ENCODE peak calls at places on chromosome 21, in seven cellular contexts. A, M, P, X, W, C and J are unnamed samples.
A peak's percentile ranks its signal among the peaks of the same experiment; 100 is the strongest.

GRCh38 chr21:31220567-31220966 is 123.5 kb downstream of the TIAM1 start:
- DNase-seq in A (no peak), M (no peak), P (no peak), X (no peak), W (no peak), C (no peak), J (no peak)

GRCh38 chr21:15121097-15121654 is 56.4 kb upstream of the NRIP1 start:
- DNase-seq in A (no peak), M (no peak), P (no peak), X (no peak), W (no peak), C (no peak), J (no peak)

GRCh38 chr21:44425307-44425894 is 29.9 kb upstream of the LRRC3 start:
- DNase-seq in A (no peak), M (peak; percentile 77), P (no peak), X (no peak), W (no peak), C (no peak), J (peak; percentile 0)

GRCh38 chr21:42423685-42424084 is 20.0 kb downstream of the UBASH3A start:
- DNase-seq in A (no peak), M (no peak), P (no peak), X (no peak), W (no peak), C (no peak), J (no peak)

GRCh38 chr21:45971487-45972352 is 9.8 kb upstream of the COL6A1 start:
- DNase-seq in A (no peak), M (peak; percentile 72), P (no peak), X (peak; percentile 67), W (no peak), C (no peak), J (peak; percentile 72)

GRCh38 chr21:42818328-42818749 is 61.0 kb downstream of the WDR4 start:
- DNase-seq in A (peak; percentile 44), M (peak; percentile 88), P (no peak), X (peak; percentile 55), W (peak; percentile 64), C (no peak), J (no peak)

GRCh38 chr21:37159053-37159776 is 86.2 kb downstream of the TTC3 start:
- DNase-seq in A (no peak), M (no peak), P (no peak), X (no peak), W (no peak), C (no peak), J (no peak)

GRCh38 chr21:41668051-41668541 is 98.8 kb downstream of the RIPK4 start:
- DNase-seq in A (no peak), M (peak; percentile 23), P (no peak), X (no peak), W (no peak), C (no peak), J (no peak)

GRCh38 chr21:16800536-16800935 is 712.3 kb upstream of the CXADR start:
- DNase-seq in A (no peak), M (no peak), P (no peak), X (no peak), W (no peak), C (no peak), J (no peak)

GRCh38 chr21:45764792-45765191 is 121.3 kb downstream of the PCBP3 start:
- DNase-seq in A (no peak), M (no peak), P (no peak), X (no peak), W (no peak), C (no peak), J (no peak)

DNA sequence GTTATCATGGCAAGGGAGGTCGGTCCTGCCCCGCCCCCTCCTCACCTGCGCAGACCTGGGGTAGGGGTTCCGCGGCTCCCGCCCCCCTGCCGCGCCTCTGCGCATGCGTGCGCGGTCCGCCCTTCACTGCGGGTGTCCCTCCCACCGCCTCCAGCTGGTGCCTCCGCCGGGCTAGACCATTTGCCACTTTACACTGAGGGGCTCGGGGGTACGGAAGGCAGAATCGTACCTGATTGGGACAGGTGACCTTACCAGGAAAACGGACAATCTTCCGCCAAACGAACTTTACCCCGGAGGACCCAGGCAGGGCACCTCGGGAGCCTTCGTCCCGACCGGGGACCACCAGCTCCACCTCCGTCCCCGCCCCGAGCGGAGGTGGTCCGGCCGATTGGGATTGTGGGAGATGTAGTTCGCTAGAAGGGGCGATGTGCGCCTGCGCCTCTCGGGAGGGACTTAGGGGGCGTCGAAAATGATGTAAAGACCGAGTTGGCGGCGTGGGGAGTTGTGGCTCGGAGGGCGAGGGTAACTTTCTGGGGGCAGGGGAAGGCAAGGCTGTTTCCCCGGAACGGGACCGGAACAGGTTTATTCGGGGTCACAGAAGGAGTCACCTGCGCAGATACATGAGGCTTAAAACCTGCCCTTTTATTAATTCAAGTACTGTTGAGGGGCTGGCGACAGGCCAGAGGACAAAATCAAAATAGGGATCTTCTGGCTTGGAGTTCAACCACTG is at the start of gene DNAJC28:
- DNase-seq in A (peak; percentile 91), M (peak; percentile 96), P (peak; percentile 44), X (peak; percentile 92), W (peak; percentile 90), C (peak; percentile 87), J (peak; percentile 88)
- TF ChIP-seq POLR2A in A (peak; percentile 56), M (no peak), P (peak; percentile 24), X (peak; percentile 45), W (peak; percentile 71), C (no peak), J (peak; percentile 44)

GRCh38 chr21:38770660-38771059 is 35.1 kb upstream of the ETS2 start:
- DNase-seq in A (no peak), M (no peak), P (no peak), X (no peak), W (no peak), C (no peak), J (no peak)
- H3K27ac ChIP-seq in A (peak overlapping the region; percentile 51), M (no peak overlapping the region), P (no peak overlapping the region), X (no peak overlapping the region), W (no peak overlapping the region), C (no peak overlapping the region), J (no peak overlapping the region)

GRCh38 chr21:34613679-34614442 is 1.1 kb downstream of the RCAN1 start:
- DNase-seq in A (no peak), M (no peak), P (no peak), X (no peak), W (no peak), C (no peak), J (no peak)
- TF ChIP-seq POLR2A in A (no peak), M (no peak), P (no peak), X (no peak), W (peak; percentile 28), C (no peak), J (no peak)

GRCh38 chr21:25366116-25366515 is 241.2 kb downstream of the MRPL39 start:
- DNase-seq in A (no peak), M (no peak), P (no peak), X (no peak), W (no peak), C (no peak), J (no peak)
- H3K27ac ChIP-seq in A (no peak overlapping the region), M (no peak overlapping the region), P (no peak overlapping the region), X (no peak overlapping the region), W (no peak overlapping the region), C (no peak overlapping the region), J (no peak overlapping the region)

GRCh38 chr21:25501448-25501847 is 105.8 kb downstream of the MRPL39 start:
- DNase-seq in A (no peak), M (no peak), P (no peak), X (no peak), W (no peak), C (no peak), J (no peak)

GRCh38 chr21:25496825-25497482 is 110.3 kb downstream of the MRPL39 start:
- DNase-seq in A (no peak), M (no peak), P (no peak), X (no peak), W (no peak), C (no peak), J (no peak)

GRCh38 chr21:25501996-25502665 is 105.2 kb downstream of the MRPL39 start:
- DNase-seq in A (no peak), M (no peak), P (no peak), X (no peak), W (no peak), C (no peak), J (peak; percentile 13)

GRCh38 chr21:25503981-25504380 is 103.3 kb downstream of the MRPL39 start:
- DNase-seq in A (no peak), M (no peak), P (no peak), X (no peak), W (no peak), C (no peak), J (no peak)

DNA sequence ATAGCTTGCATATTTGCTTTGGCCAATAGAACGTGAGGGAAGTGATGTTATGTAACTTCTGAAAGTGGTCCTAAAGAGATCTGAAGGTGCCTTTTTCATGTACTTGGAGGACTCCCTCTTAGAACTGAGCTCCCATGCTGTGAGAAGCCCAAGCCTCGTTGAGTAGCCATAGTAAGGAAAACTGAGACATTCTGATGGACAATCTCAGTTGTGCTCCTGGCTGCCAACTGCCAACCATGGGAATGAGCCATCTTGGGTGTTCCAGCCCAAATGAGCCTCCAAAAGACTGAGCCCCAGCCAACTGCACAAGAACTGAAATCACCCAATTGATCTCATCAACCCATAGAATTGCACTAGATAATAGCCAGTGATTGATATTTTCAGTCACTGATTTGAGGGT is 106.7 kb downstream of the MRPL39 start:
- DNase-seq in A (no peak), M (no peak), P (no peak), X (no peak), W (no peak), C (no peak), J (no peak)
- TF ChIP-seq POLR2A in A (no peak), M (no peak), P (no peak), X (no peak), W (no peak), C (no peak), J (no peak)